ENCODE peak calls at places on chromosomes 4 and X, in six cellular contexts. B, O, H, F, Z and L are unnamed samples.

GRCh38 chr4:177484613-177485021 is 42.4 kb upstream of the AGA start:
- DNase-seq in B (peak; percentile 89), O (no peak), H (no peak), F (no peak), Z (peak; percentile 84), L (no peak)

GRCh38 chrX:118773782-118774181 is 46.4 kb downstream of the IL13RA1 start:
- DNase-seq in B (no peak), O (no peak), H (no peak), F (no peak), Z (no peak), L (no peak)

GRCh38 chr4:81052119-81053068 is 21.9 kb downstream of the BMP3 start:
- DNase-seq in B (peak; percentile 75), O (peak; percentile 84), H (peak; percentile 61), F (no peak), Z (peak; percentile 74), L (peak; percentile 7)

GRCh38 chrX:4674028-4674782 is 960.8 kb upstream of the PRKX start:
- DNase-seq in B (no peak), O (no peak), H (no peak), F (no peak), Z (no peak), L (no peak)

GRCh38 chr4:179465131-179465797 is 2023.0 kb upstream of the AGA start:
- DNase-seq in B (peak; percentile 0), O (peak; percentile 21), H (no peak), F (no peak), Z (peak; percentile 1), L (no peak)

GRCh38 chrX:110825972-110826371 is 30.4 kb upstream of the CHRDL1 start:
- DNase-seq in B (no peak), O (no peak), H (no peak), F (no peak), Z (no peak), L (no peak)

GRCh38 chr4:5524900-5525299 is 183.5 kb downstream of the EVC2 start:
- DNase-seq in B (peak; percentile 64), O (no peak), H (no peak), F (no peak), Z (peak; percentile 54), L (no peak)

GRCh38 chrX:19557816-19558215 is 42.5 kb upstream of the MAP3K15 start:
- DNase-seq in B (no peak), O (no peak), H (no peak), F (no peak), Z (no peak), L (no peak)

GRCh38 chr4:19214591-19214990 is 1037.1 kb upstream of the SLIT2 start:
- DNase-seq in B (peak; percentile 24), O (no peak), H (no peak), F (no peak), Z (peak; percentile 86), L (no peak)

GRCh38 chr4:67634741-67635140 is 66.2 kb downstream of the UBA6 start:
- DNase-seq in B (no peak), O (no peak), H (no peak), F (no peak), Z (no peak), L (no peak)

GRCh38 chr4:76292730-76293129 is 13.8 kb upstream of the STBD1 start:
- DNase-seq in B (no peak), O (no peak), H (no peak), F (no peak), Z (no peak), L (no peak)

GRCh38 chr4:129232627-129233337 is 136.8 kb downstream of the C4orf33 start:
- DNase-seq in B (no peak), O (no peak), H (no peak), F (no peak), Z (no peak), L (no peak)

GRCh38 chr4:79211490-79211889 is 114.4 kb downstream of the NAA11 start:
- DNase-seq in B (no peak), O (no peak), H (no peak), F (no peak), Z (no peak), L (no peak)

GRCh38 chrX:43741843-43742573 is 85.9 kb downstream of the MAOA start:
- DNase-seq in B (peak; percentile 85), O (no peak), H (no peak), F (no peak), Z (peak; percentile 74), L (no peak)

GRCh38 chr4:5940470-5941203 is 47.8 kb upstream of the CRMP1 start:
- DNase-seq in B (peak; percentile 6), O (no peak), H (no peak), F (no peak), Z (peak; percentile 6), L (no peak)

GRCh38 chr4:10095296-10095991 is 21.2 kb downstream of the WDR1 start:
- DNase-seq in B (no peak), O (no peak), H (no peak), F (peak; percentile 20), Z (no peak), L (peak; percentile 81)

GRCh38 chr4:6988016-6988715 is 55.0 kb upstream of the TADA2B start:
- DNase-seq in B (no peak), O (no peak), H (no peak), F (no peak), Z (no peak), L (no peak)

GRCh38 chr4:146949559-146949958 is 3.9 kb upstream of the TTC29 start:
- DNase-seq in B (no peak), O (no peak), H (no peak), F (no peak), Z (no peak), L (no peak)